ENCODE peak calls at places on chromosomes 13 and 19, in four cellular contexts. One of them, this sample, is unnamed. For H3K79me2, the result is how much of the 10 kb centered on the place peaks cover.

GRCh38 chr13:75405976-75406703 is 75.8 kb downstream of the TBC1D4 start:
- DNase-seq in GM12878: no peak
- DNase-seq in SK-N-SH: no peak
- DNase-seq in K562: no peak
- DNase-seq in this sample: no peak

GRCh38 chr19:16327131-16327450 is 2.5 kb downstream of the KLF2 start:
- DNase-seq in GM12878: no peak
- DNase-seq in K562: no peak
- DNase-seq in SK-N-SH: no peak
- DNase-seq in this sample: no peak

GRCh38 chr19:1045247-1045603 is 5.3 kb downstream of the ABCA7 start:
- DNase-seq in K562: peak
- DNase-seq in SK-N-SH: peak
- DNase-seq in GM12878: no peak
- DNase-seq in this sample: no peak

GRCh38 chr19:55197531-55197930 is 11.8 kb downstream of the PTPRH start:
- DNase-seq in K562: peak
- DNase-seq in GM12878: no peak
- DNase-seq in SK-N-SH: no peak
- DNase-seq in this sample: no peak

GRCh38 chr19:1611353-1611752 is 6.1 kb upstream of the UQCR11 start:
- DNase-seq in GM12878: no peak
- DNase-seq in K562: no peak
- DNase-seq in SK-N-SH: no peak
- DNase-seq in this sample: no peak

GRCh38 chr13:94660695-94661324 is 51.5 kb downstream of the SOX21 start:
- DNase-seq in SK-N-SH: peak
- DNase-seq in GM12878: no peak
- DNase-seq in K562: no peak
- DNase-seq in this sample: peak

GRCh38 chr13:36841411-36841810 is 22.4 kb downstream of the RFXAP start:
- DNase-seq in SK-N-SH: no peak
- DNase-seq in K562: no peak
- DNase-seq in GM12878: no peak
- DNase-seq in this sample: no peak

GRCh38 chr19:18408053-18408476 is 10.6 kb upstream of the LRRC25 start:
- DNase-seq in GM12878: peak
- DNase-seq in K562: peak
- DNase-seq in SK-N-SH: peak
- DNase-seq in this sample: no peak

GRCh38 chr13:20124303-20124702 is 36.5 kb downstream of the GJA3 start:
- DNase-seq in K562: no peak
- DNase-seq in GM12878: no peak
- DNase-seq in SK-N-SH: no peak
- DNase-seq in this sample: no peak

GRCh38 chr13:108342369-108343289 is 73.1 kb downstream of the TNFSF13B start:
- DNase-seq in K562: peak
- DNase-seq in SK-N-SH: peak
- DNase-seq in GM12878: peak
- DNase-seq in this sample: peak

GRCh38 chr19:38684078-38684861 is 36.8 kb downstream of the ACTN4 start:
- DNase-seq in K562: peak
- DNase-seq in GM12878: no peak
- DNase-seq in SK-N-SH: no peak
- DNase-seq in this sample: peak

GRCh38 chr19:7370546-7370945 is 21.8 kb downstream of the ARHGEF18 start:
- DNase-seq in GM12878: no peak
- DNase-seq in K562: no peak
- DNase-seq in SK-N-SH: no peak
- DNase-seq in this sample: no peak

GRCh38 chr13:77480071-77480470 is 55.4 kb upstream of the SCEL start:
- DNase-seq in SK-N-SH: no peak
- DNase-seq in GM12878: no peak
- DNase-seq in K562: no peak
- DNase-seq in this sample: no peak

GRCh38 chr13:33743438-33744368 is 74.2 kb upstream of the RFC3 start:
- DNase-seq in SK-N-SH: no peak
- DNase-seq in GM12878: peak
- DNase-seq in K562: no peak
- DNase-seq in this sample: no peak

GRCh38 chr19:16041571-16042386 is 34.5 kb upstream of the TPM4 start:
- DNase-seq in SK-N-SH: peak
- DNase-seq in GM12878: no peak
- DNase-seq in K562: peak
- DNase-seq in this sample: peak

GRCh38 chr13:113862766-113863510 is 938 bp downstream of the GAS6 start:
- DNase-seq in GM12878: no peak
- DNase-seq in SK-N-SH: peak
- DNase-seq in K562: peak
- DNase-seq in this sample: peak

GRCh38 chr13:113863511-113864302 is at the start of gene GAS6:
- DNase-seq in SK-N-SH: peak
- DNase-seq in K562: peak
- DNase-seq in GM12878: no peak
- DNase-seq in this sample: peak

GRCh38 chr13:113861433-113862030 is 2.3 kb downstream of the GAS6 start:
- DNase-seq in SK-N-SH: peak
- DNase-seq in K562: no peak
- DNase-seq in GM12878: no peak
- DNase-seq in this sample: no peak

GRCh38 chr13:113862191-113862765 is 1.6 kb downstream of the GAS6 start:
- DNase-seq in GM12878: no peak
- DNase-seq in K562: no peak
- DNase-seq in SK-N-SH: no peak
- DNase-seq in this sample: no peak

DNA sequence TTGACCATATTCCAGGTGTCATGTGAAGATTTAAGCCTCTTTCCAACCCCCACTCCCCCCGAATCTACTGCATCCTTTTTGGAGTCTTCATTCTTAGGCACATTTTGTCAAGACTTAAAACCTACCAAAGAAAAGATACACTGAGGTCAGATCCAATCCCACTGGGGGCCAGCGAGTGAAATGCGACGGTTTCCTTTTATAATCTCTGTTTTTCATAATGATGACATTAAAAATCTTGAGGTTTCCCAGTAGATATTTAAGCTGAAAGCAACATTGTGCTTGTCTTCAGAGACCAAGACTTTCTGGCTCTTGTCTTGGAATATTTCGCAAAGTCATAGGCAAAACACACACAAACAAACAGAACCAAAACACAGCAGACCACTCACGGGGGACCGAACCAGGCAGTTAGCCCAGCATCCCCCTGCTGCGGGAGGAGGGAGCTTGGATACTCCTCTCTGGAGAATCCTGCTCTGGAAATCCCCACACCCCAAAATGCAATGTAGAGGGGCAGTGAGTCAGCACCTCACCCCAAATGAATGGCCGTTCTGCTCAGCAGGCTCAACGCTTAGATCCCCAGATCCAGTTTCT is 521 bp upstream of the GAS6 start:
- DNase-seq in SK-N-SH: peak
- DNase-seq in GM12878: no peak
- DNase-seq in K562: no peak
- DNase-seq in this sample: peak
- H3K79me2 ChIP-seq in SK-N-SH: half or more
- H3K79me2 ChIP-seq in GM12878: under half
- H3K79me2 ChIP-seq in K562: under half
- H3K79me2 ChIP-seq in this sample: under half

GRCh38 chr13:35694549-35695233 is 218.2 kb upstream of the MAB21L1 start:
- DNase-seq in SK-N-SH: no peak
- DNase-seq in GM12878: no peak
- DNase-seq in K562: no peak
- DNase-seq in this sample: no peak

GRCh38 chr13:35694031-35694430 is 217.5 kb upstream of the MAB21L1 start:
- DNase-seq in SK-N-SH: no peak
- DNase-seq in GM12878: no peak
- DNase-seq in K562: no peak
- DNase-seq in this sample: no peak

GRCh38 chr13:35693142-35693784 is 216.8 kb upstream of the MAB21L1 start:
- DNase-seq in GM12878: no peak
- DNase-seq in SK-N-SH: no peak
- DNase-seq in K562: no peak
- DNase-seq in this sample: no peak

GRCh38 chr13:35697281-35697680 is 220.8 kb upstream of the MAB21L1 start:
- DNase-seq in K562: no peak
- DNase-seq in SK-N-SH: no peak
- DNase-seq in GM12878: no peak
- DNase-seq in this sample: no peak

GRCh38 chr13:35695411-35695810 is 218.9 kb upstream of the MAB21L1 start:
- DNase-seq in SK-N-SH: no peak
- DNase-seq in GM12878: no peak
- DNase-seq in K562: no peak
- DNase-seq in this sample: no peak
- TF ChIP-seq MAX in SK-N-SH: no peak
- TF ChIP-seq MAX in GM12878: no peak
- TF ChIP-seq MAX in K562: no peak
- TF ChIP-seq MAX in this sample: no peak

GRCh38 chr19:49613374-49613773 is 22.4 kb downstream of the PRR12 start:
- DNase-seq in K562: no peak
- DNase-seq in SK-N-SH: no peak
- DNase-seq in GM12878: no peak
- DNase-seq in this sample: peak
- H3K79me2 ChIP-seq in K562: under half
- H3K79me2 ChIP-seq in SK-N-SH: half or more
- H3K79me2 ChIP-seq in GM12878: under half
- H3K79me2 ChIP-seq in this sample: under half

GRCh38 chr19:56947206-56947605 is 106.7 kb upstream of the PEG3 start:
- DNase-seq in GM12878: no peak
- DNase-seq in K562: no peak
- DNase-seq in SK-N-SH: no peak
- DNase-seq in this sample: no peak
- TF ChIP-seq MAX in GM12878: no peak
- TF ChIP-seq MAX in K562: no peak
- TF ChIP-seq MAX in SK-N-SH: no peak
- TF ChIP-seq MAX in this sample: no peak

GRCh38 chr19:47768604-47769003 is 9.9 kb upstream of the SELENOW start:
- DNase-seq in SK-N-SH: no peak
- DNase-seq in GM12878: no peak
- DNase-seq in K562: no peak
- DNase-seq in this sample: no peak

GRCh38 chr19:47765522-47766358 is 12.8 kb upstream of the SELENOW start:
- DNase-seq in K562: peak
- DNase-seq in GM12878: no peak
- DNase-seq in SK-N-SH: peak
- DNase-seq in this sample: peak

GRCh38 chr19:47767349-47767748 is 11.2 kb upstream of the SELENOW start:
- DNase-seq in GM12878: no peak
- DNase-seq in K562: no peak
- DNase-seq in SK-N-SH: no peak
- DNase-seq in this sample: no peak

GRCh38 chr19:47766670-47767069 is 11.8 kb upstream of the SELENOW start:
- DNase-seq in K562: no peak
- DNase-seq in SK-N-SH: no peak
- DNase-seq in GM12878: no peak
- DNase-seq in this sample: no peak

GRCh38 chr19:47766359-47766620 is 12.2 kb upstream of the SELENOW start:
- DNase-seq in K562: no peak
- DNase-seq in SK-N-SH: no peak
- DNase-seq in GM12878: no peak
- DNase-seq in this sample: no peak
- H3K79me2 ChIP-seq in K562: under half
- H3K79me2 ChIP-seq in SK-N-SH: under half
- H3K79me2 ChIP-seq in GM12878: under half
- H3K79me2 ChIP-seq in this sample: under half